ENCODE peak calls at places on chromosomes 1 and 21, in four cellular contexts. One of them, this sample, is unnamed.

GRCh38 chr1:188706742-188707141 is 1770.9 kb downstream of the BRINP3 start:
- DNase-seq in IMR-90: peak
- DNase-seq in mesenchymal stem cell: peak
- DNase-seq in H1: no peak
- DNase-seq in this sample: no peak

GRCh38 chr1:21622466-21623315 is 46.5 kb downstream of the RAP1GAP start:
- DNase-seq in IMR-90: no peak
- DNase-seq in H1: no peak
- DNase-seq in mesenchymal stem cell: no peak
- DNase-seq in this sample: peak

GRCh38 chr1:238558156-238558555 is 667.4 kb upstream of the ZP4 start:
- DNase-seq in IMR-90: peak
- DNase-seq in mesenchymal stem cell: no peak
- DNase-seq in H1: no peak
- DNase-seq in this sample: no peak

GRCh38 chr1:22846453-22846852 is 126.2 kb downstream of the LACTBL1 start:
- DNase-seq in mesenchymal stem cell: no peak
- DNase-seq in IMR-90: no peak
- DNase-seq in H1: no peak
- DNase-seq in this sample: no peak

GRCh38 chr1:117675907-117676430 is 70.1 kb downstream of the TENT5C start:
- DNase-seq in IMR-90: no peak
- DNase-seq in mesenchymal stem cell: no peak
- DNase-seq in H1: no peak
- DNase-seq in this sample: no peak

GRCh38 chr1:172955161-172955821 is 95.5 kb downstream of the TNFSF18 start:
- DNase-seq in mesenchymal stem cell: peak
- DNase-seq in IMR-90: peak
- DNase-seq in H1: no peak
- DNase-seq in this sample: no peak

GRCh38 chr1:96374076-96374762 is 347.4 kb upstream of the PTBP2 start:
- DNase-seq in IMR-90: peak
- DNase-seq in mesenchymal stem cell: peak
- DNase-seq in H1: no peak
- DNase-seq in this sample: no peak

GRCh38 chr1:200699871-200700270 is 30.2 kb upstream of the DDX59 start:
- DNase-seq in H1: no peak
- DNase-seq in mesenchymal stem cell: no peak
- DNase-seq in IMR-90: peak
- DNase-seq in this sample: no peak

GRCh38 chr1:112540395-112540794 is 31.6 kb downstream of the WNT2B start:
- DNase-seq in IMR-90: peak
- DNase-seq in mesenchymal stem cell: no peak
- DNase-seq in H1: no peak
- DNase-seq in this sample: no peak

GRCh38 chr1:60367522-60367921 is 294.0 kb upstream of the C1orf87 start:
- DNase-seq in mesenchymal stem cell: no peak
- DNase-seq in H1: no peak
- DNase-seq in IMR-90: no peak
- DNase-seq in this sample: no peak

GRCh38 chr1:176206006-176206960 is 803 bp downstream of the COP1 start:
- DNase-seq in mesenchymal stem cell: peak
- DNase-seq in H1: no peak
- DNase-seq in IMR-90: peak
- DNase-seq in this sample: peak

GRCh38 chr1:114024049-114024448 is 44.8 kb downstream of the OLFML3 start:
- DNase-seq in H1: no peak
- DNase-seq in IMR-90: no peak
- DNase-seq in mesenchymal stem cell: no peak
- DNase-seq in this sample: peak

GRCh38 chr1:67830226-67830625 is 3.0 kb downstream of the GNG12 start:
- DNase-seq in H1: no peak
- DNase-seq in mesenchymal stem cell: no peak
- DNase-seq in IMR-90: no peak
- DNase-seq in this sample: no peak

GRCh38 chr1:60914982-60915381 is 167.4 kb upstream of the NFIA start:
- DNase-seq in IMR-90: no peak
- DNase-seq in mesenchymal stem cell: no peak
- DNase-seq in H1: no peak
- DNase-seq in this sample: no peak

GRCh38 chr1:205144751-205145150 is 23.0 kb upstream of the RBBP5 start:
- DNase-seq in H1: no peak
- DNase-seq in IMR-90: peak
- DNase-seq in mesenchymal stem cell: peak
- DNase-seq in this sample: no peak

GRCh38 chr1:226806988-226807387 is 63.4 kb upstream of the PSEN2 start:
- DNase-seq in IMR-90: no peak
- DNase-seq in mesenchymal stem cell: no peak
- DNase-seq in H1: no peak
- DNase-seq in this sample: no peak

GRCh38 chr1:24769656-24770651 is 24.7 kb downstream of the CLIC4 start:
- DNase-seq in mesenchymal stem cell: peak
- DNase-seq in IMR-90: peak
- DNase-seq in H1: no peak
- DNase-seq in this sample: no peak

GRCh38 chr1:227576152-227576551 is 12.8 kb downstream of the ZNF678 start:
- DNase-seq in H1: no peak
- DNase-seq in IMR-90: no peak
- DNase-seq in mesenchymal stem cell: no peak
- DNase-seq in this sample: no peak

GRCh38 chr1:942411-942821 is 16.6 kb downstream of the NOC2L start:
- DNase-seq in mesenchymal stem cell: peak
- DNase-seq in IMR-90: no peak
- DNase-seq in H1: no peak
- DNase-seq in this sample: no peak

GRCh38 chr1:170369000-170369399 is 163.0 kb upstream of the GORAB start:
- DNase-seq in IMR-90: no peak
- DNase-seq in mesenchymal stem cell: no peak
- DNase-seq in H1: no peak
- DNase-seq in this sample: no peak

GRCh38 chr1:36497207-36497606 is 14.5 kb upstream of the CSF3R start:
- DNase-seq in H1: no peak
- DNase-seq in IMR-90: no peak
- DNase-seq in mesenchymal stem cell: no peak
- DNase-seq in this sample: no peak

GRCh38 chr1:209629621-209630382 is 22.4 kb downstream of the LAMB3 start:
- DNase-seq in mesenchymal stem cell: no peak
- DNase-seq in H1: no peak
- DNase-seq in IMR-90: no peak
- DNase-seq in this sample: no peak

GRCh38 chr1:52281518-52281917 is 84.5 kb downstream of the CC2D1B start:
- DNase-seq in mesenchymal stem cell: peak
- DNase-seq in H1: no peak
- DNase-seq in IMR-90: peak
- DNase-seq in this sample: no peak

DNA sequence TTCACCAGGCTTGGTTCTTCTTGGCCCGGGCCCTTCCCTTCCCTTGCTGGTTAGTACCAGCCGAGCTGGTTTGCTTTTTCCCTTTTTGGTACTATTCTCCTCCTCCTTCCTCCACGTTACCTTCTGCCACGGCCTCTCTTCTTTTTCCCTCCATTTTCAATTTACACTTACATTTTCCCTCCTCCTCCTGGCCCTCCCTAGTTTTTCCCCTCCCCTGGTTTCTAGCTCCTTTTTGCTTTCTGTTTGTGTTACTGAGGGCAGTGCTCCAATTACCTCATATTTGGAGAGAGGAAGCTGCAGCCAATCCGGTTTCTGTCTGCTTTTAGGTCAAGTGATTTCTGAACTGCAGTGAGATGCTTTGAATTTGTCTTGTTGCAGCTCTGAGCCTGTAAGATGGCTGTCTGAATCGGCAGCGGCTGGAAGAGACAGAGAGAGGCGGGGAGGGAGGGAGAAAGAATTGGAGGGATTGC is 63.7 kb downstream of the MACF1 start:
- DNase-seq in H1: no peak
- DNase-seq in mesenchymal stem cell: peak
- DNase-seq in IMR-90: peak
- DNase-seq in this sample: peak
- H2AFZ ChIP-seq in H1: no peak
- H2AFZ ChIP-seq in mesenchymal stem cell: no peak
- H2AFZ ChIP-seq in IMR-90: peak
- H2AFZ ChIP-seq in this sample: peak

DNA sequence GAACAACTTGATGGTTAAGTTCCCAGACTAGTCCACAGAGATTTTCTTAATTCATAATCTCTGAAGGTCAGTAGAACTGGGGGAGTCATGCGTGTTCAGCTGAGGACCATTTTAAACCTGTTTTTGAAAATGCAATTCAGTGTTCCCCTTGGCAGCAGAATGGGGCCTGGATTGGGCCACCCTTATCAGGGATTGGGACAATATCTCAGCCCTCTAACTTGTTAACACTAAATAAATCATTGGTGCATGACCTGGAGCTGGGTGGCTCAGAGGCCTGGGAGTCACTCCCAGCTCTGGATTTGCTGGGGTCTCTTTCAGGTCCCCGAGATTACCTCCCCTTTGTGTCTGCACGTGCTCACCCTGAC is 55.3 kb downstream of the MRPS6 start:
- DNase-seq in IMR-90: no peak
- DNase-seq in mesenchymal stem cell: no peak
- DNase-seq in H1: no peak
- DNase-seq in this sample: no peak
- H3K4me3 ChIP-seq in IMR-90: no peak
- H3K4me3 ChIP-seq in mesenchymal stem cell: no peak
- H3K4me3 ChIP-seq in H1: no peak
- H3K4me3 ChIP-seq in this sample: no peak

DNA sequence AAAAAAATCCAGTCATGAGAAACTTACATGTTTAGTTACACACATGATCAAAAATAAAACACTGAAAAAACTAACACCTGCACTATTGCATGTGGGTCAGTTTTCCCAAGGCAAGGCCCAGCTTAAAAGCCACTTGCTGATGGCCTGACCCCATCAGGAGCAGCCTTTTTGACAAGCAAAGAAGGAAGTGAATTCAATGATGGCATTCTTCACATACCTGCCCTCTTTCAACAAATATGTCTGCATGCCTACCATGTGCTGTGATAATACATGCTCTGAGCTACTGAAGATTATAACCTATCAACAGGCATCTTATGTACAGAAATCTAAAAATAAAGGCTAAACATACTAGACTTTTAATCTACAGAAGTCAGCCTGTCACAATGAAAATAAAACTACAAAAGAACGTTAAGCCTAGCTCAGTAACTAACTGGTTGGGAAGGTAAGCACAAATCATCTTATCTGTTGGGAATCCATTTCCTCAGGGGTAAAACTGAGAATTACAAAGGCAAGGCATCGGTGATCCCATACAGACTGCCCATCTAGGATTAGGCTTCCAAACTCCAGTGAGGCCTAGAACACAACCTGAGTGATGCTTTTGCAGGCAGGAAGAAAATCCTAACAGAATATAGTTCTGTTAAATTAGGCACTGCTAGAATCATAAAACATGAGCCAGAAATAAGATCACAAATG is 14.5 kb downstream of the SORT1 start:
- DNase-seq in IMR-90: no peak
- DNase-seq in mesenchymal stem cell: no peak
- DNase-seq in H1: no peak
- DNase-seq in this sample: no peak
- H2BK15ac ChIP-seq in IMR-90: peak
- H2BK15ac ChIP-seq in mesenchymal stem cell: no peak
- H2BK15ac ChIP-seq in H1: no peak
- H2BK15ac ChIP-seq in this sample: no peak

GRCh38 chr1:244212219-244212618 is 161.1 kb downstream of the ZBTB18 start:
- DNase-seq in IMR-90: no peak
- DNase-seq in H1: no peak
- DNase-seq in mesenchymal stem cell: no peak
- DNase-seq in this sample: no peak

GRCh38 chr1:244212792-244213475 is 161.9 kb downstream of the ZBTB18 start:
- DNase-seq in IMR-90: no peak
- DNase-seq in mesenchymal stem cell: no peak
- DNase-seq in H1: no peak
- DNase-seq in this sample: no peak

GRCh38 chr1:244211559-244211944 is 160.5 kb downstream of the ZBTB18 start:
- DNase-seq in IMR-90: peak
- DNase-seq in mesenchymal stem cell: no peak
- DNase-seq in H1: no peak
- DNase-seq in this sample: no peak

GRCh38 chr1:244209955-244210354 is 158.9 kb downstream of the ZBTB18 start:
- DNase-seq in mesenchymal stem cell: peak
- DNase-seq in H1: no peak
- DNase-seq in IMR-90: no peak
- DNase-seq in this sample: no peak

GRCh38 chr1:244210884-244211558 is 159.9 kb downstream of the ZBTB18 start:
- DNase-seq in H1: peak
- DNase-seq in IMR-90: no peak
- DNase-seq in mesenchymal stem cell: no peak
- DNase-seq in this sample: peak
- H2AFZ ChIP-seq in H1: peak
- H2AFZ ChIP-seq in IMR-90: no peak
- H2AFZ ChIP-seq in mesenchymal stem cell: no peak
- H2AFZ ChIP-seq in this sample: peak

GRCh38 chr1:66535149-66535548 is 1.2 kb downstream of the SGIP1 start:
- DNase-seq in mesenchymal stem cell: no peak
- DNase-seq in H1: no peak
- DNase-seq in IMR-90: no peak
- DNase-seq in this sample: no peak
- H3K4me3 ChIP-seq in mesenchymal stem cell: no peak
- H3K4me3 ChIP-seq in H1: no peak
- H3K4me3 ChIP-seq in IMR-90: peak
- H3K4me3 ChIP-seq in this sample: no peak

GRCh38 chr1:85576256-85576641 is 4.3 kb upstream of the CCN1 start:
- DNase-seq in IMR-90: no peak
- DNase-seq in mesenchymal stem cell: peak
- DNase-seq in H1: no peak
- DNase-seq in this sample: no peak
- H2BK15ac ChIP-seq in IMR-90: peak
- H2BK15ac ChIP-seq in mesenchymal stem cell: peak
- H2BK15ac ChIP-seq in H1: no peak
- H2BK15ac ChIP-seq in this sample: peak

GRCh38 chr21:40151611-40152010 is 284.4 kb downstream of the PCP4 start:
- DNase-seq in IMR-90: no peak
- DNase-seq in mesenchymal stem cell: no peak
- DNase-seq in H1: no peak
- DNase-seq in this sample: no peak

GRCh38 chr21:40158356-40158755 is 291.1 kb downstream of the PCP4 start:
- DNase-seq in mesenchymal stem cell: no peak
- DNase-seq in H1: no peak
- DNase-seq in IMR-90: no peak
- DNase-seq in this sample: no peak

GRCh38 chr21:40160911-40161310 is 293.7 kb downstream of the PCP4 start:
- DNase-seq in IMR-90: no peak
- DNase-seq in mesenchymal stem cell: no peak
- DNase-seq in H1: no peak
- DNase-seq in this sample: no peak

GRCh38 chr21:40153351-40153750 is 286.1 kb downstream of the PCP4 start:
- DNase-seq in mesenchymal stem cell: no peak
- DNase-seq in IMR-90: no peak
- DNase-seq in H1: no peak
- DNase-seq in this sample: no peak

GRCh38 chr21:40155563-40155962 is 288.3 kb downstream of the PCP4 start:
- DNase-seq in mesenchymal stem cell: no peak
- DNase-seq in IMR-90: no peak
- DNase-seq in H1: no peak
- DNase-seq in this sample: no peak
- H2AFZ ChIP-seq in mesenchymal stem cell: no peak
- H2AFZ ChIP-seq in IMR-90: no peak
- H2AFZ ChIP-seq in H1: no peak
- H2AFZ ChIP-seq in this sample: no peak

GRCh38 chr1:101175886-101176285 is 60.9 kb upstream of the S1PR1 start:
- DNase-seq in IMR-90: no peak
- DNase-seq in mesenchymal stem cell: no peak
- DNase-seq in H1: no peak
- DNase-seq in this sample: no peak
- H3K4me3 ChIP-seq in IMR-90: no peak
- H3K4me3 ChIP-seq in mesenchymal stem cell: no peak
- H3K4me3 ChIP-seq in H1: no peak
- H3K4me3 ChIP-seq in this sample: no peak

This sample was measured in neuronal stem cell.